ENCODE peak calls at places on chromosomes 12 and 14, in nine cellular contexts. One of them, this sample, is unnamed.

GRCh38 chr14:20427231-20428009 is 8.5 kb downstream of the KLHL33 start:
- DNase-seq in T-helper 2 cell: no peak
- DNase-seq in brain microvascular endothelial cell: peak
- DNase-seq in NCI-H2171: no peak
- DNase-seq in NCI-H1105 treated with DMSO at 0.1 percent for 48 hours: no peak
- DNase-seq in glomerular endothelial cell: no peak
- DNase-seq in nephron progenitor cell: no peak
- DNase-seq in left cardiac atrium: no peak
- DNase-seq in aorta: no peak
- DNase-seq in this sample: no peak

GRCh38 chr14:23531391-23531790 is 20.2 kb downstream of the ZFHX2 start:
- DNase-seq in left cardiac atrium: no peak
- DNase-seq in NCI-H1105 treated with DMSO at 0.1 percent for 48 hours: no peak
- DNase-seq in brain microvascular endothelial cell: no peak
- DNase-seq in glomerular endothelial cell: no peak
- DNase-seq in NCI-H2171: no peak
- DNase-seq in aorta: no peak
- DNase-seq in T-helper 2 cell: no peak
- DNase-seq in nephron progenitor cell: no peak
- DNase-seq in this sample: no peak

GRCh38 chr12:97767347-97767746 is 304.7 kb downstream of the RMST start:
- DNase-seq in aorta: no peak
- DNase-seq in NCI-H2171: no peak
- DNase-seq in nephron progenitor cell: no peak
- DNase-seq in T-helper 2 cell: no peak
- DNase-seq in glomerular endothelial cell: no peak
- DNase-seq in left cardiac atrium: no peak
- DNase-seq in NCI-H1105 treated with DMSO at 0.1 percent for 48 hours: no peak
- DNase-seq in brain microvascular endothelial cell: no peak
- DNase-seq in this sample: no peak

GRCh38 chr14:50961606-50962259 is 17.4 kb upstream of the PYGL start:
- DNase-seq in aorta: no peak
- DNase-seq in T-helper 2 cell: no peak
- DNase-seq in brain microvascular endothelial cell: peak
- DNase-seq in NCI-H2171: no peak
- DNase-seq in left cardiac atrium: no peak
- DNase-seq in NCI-H1105 treated with DMSO at 0.1 percent for 48 hours: no peak
- DNase-seq in nephron progenitor cell: no peak
- DNase-seq in glomerular endothelial cell: peak
- DNase-seq in this sample: no peak

GRCh38 chr14:79161576-79161975 is 991.4 kb downstream of the NRXN3 start:
- DNase-seq in brain microvascular endothelial cell: peak
- DNase-seq in nephron progenitor cell: peak
- DNase-seq in aorta: no peak
- DNase-seq in NCI-H1105 treated with DMSO at 0.1 percent for 48 hours: no peak
- DNase-seq in left cardiac atrium: no peak
- DNase-seq in NCI-H2171: no peak
- DNase-seq in glomerular endothelial cell: peak
- DNase-seq in T-helper 2 cell: no peak
- DNase-seq in this sample: no peak

GRCh38 chr14:36553650-36554260 is 28.7 kb downstream of the NKX2-8 start:
- DNase-seq in glomerular endothelial cell: peak
- DNase-seq in aorta: no peak
- DNase-seq in NCI-H1105 treated with DMSO at 0.1 percent for 48 hours: peak
- DNase-seq in left cardiac atrium: no peak
- DNase-seq in T-helper 2 cell: no peak
- DNase-seq in brain microvascular endothelial cell: peak
- DNase-seq in nephron progenitor cell: peak
- DNase-seq in NCI-H2171: peak
- DNase-seq in this sample: no peak

GRCh38 chr12:93167841-93168492 is 209.8 kb upstream of the NUDT4 start:
- DNase-seq in brain microvascular endothelial cell: no peak
- DNase-seq in T-helper 2 cell: no peak
- DNase-seq in nephron progenitor cell: no peak
- DNase-seq in NCI-H2171: no peak
- DNase-seq in NCI-H1105 treated with DMSO at 0.1 percent for 48 hours: no peak
- DNase-seq in left cardiac atrium: no peak
- DNase-seq in glomerular endothelial cell: no peak
- DNase-seq in aorta: no peak
- DNase-seq in this sample: no peak

GRCh38 chr14:102058146-102058545 is 28.7 kb downstream of the HSP90AA1 start:
- DNase-seq in glomerular endothelial cell: no peak
- DNase-seq in brain microvascular endothelial cell: peak
- DNase-seq in left cardiac atrium: no peak
- DNase-seq in NCI-H1105 treated with DMSO at 0.1 percent for 48 hours: no peak
- DNase-seq in T-helper 2 cell: no peak
- DNase-seq in aorta: no peak
- DNase-seq in nephron progenitor cell: no peak
- DNase-seq in NCI-H2171: no peak
- DNase-seq in this sample: no peak

GRCh38 chr14:50335989-50336391 is 23.9 kb downstream of the DMAC2L start:
- DNase-seq in brain microvascular endothelial cell: peak
- DNase-seq in nephron progenitor cell: peak
- DNase-seq in left cardiac atrium: no peak
- DNase-seq in T-helper 2 cell: no peak
- DNase-seq in NCI-H2171: peak
- DNase-seq in glomerular endothelial cell: no peak
- DNase-seq in aorta: no peak
- DNase-seq in NCI-H1105 treated with DMSO at 0.1 percent for 48 hours: no peak
- DNase-seq in this sample: no peak

GRCh38 chr12:113860059-113860820 is 105.9 kb downstream of the RBM19 start:
- DNase-seq in brain microvascular endothelial cell: no peak
- DNase-seq in left cardiac atrium: no peak
- DNase-seq in T-helper 2 cell: no peak
- DNase-seq in aorta: no peak
- DNase-seq in NCI-H1105 treated with DMSO at 0.1 percent for 48 hours: peak
- DNase-seq in NCI-H2171: peak
- DNase-seq in glomerular endothelial cell: no peak
- DNase-seq in nephron progenitor cell: peak
- DNase-seq in this sample: no peak

GRCh38 chr12:13602217-13602616 is 379.2 kb downstream of the GRIN2B start:
- DNase-seq in left cardiac atrium: no peak
- DNase-seq in glomerular endothelial cell: no peak
- DNase-seq in nephron progenitor cell: no peak
- DNase-seq in T-helper 2 cell: no peak
- DNase-seq in brain microvascular endothelial cell: no peak
- DNase-seq in NCI-H2171: no peak
- DNase-seq in aorta: no peak
- DNase-seq in NCI-H1105 treated with DMSO at 0.1 percent for 48 hours: no peak
- DNase-seq in this sample: no peak

GRCh38 chr14:78713716-78714115 is 543.5 kb downstream of the NRXN3 start:
- DNase-seq in brain microvascular endothelial cell: no peak
- DNase-seq in glomerular endothelial cell: no peak
- DNase-seq in aorta: no peak
- DNase-seq in left cardiac atrium: no peak
- DNase-seq in NCI-H2171: no peak
- DNase-seq in NCI-H1105 treated with DMSO at 0.1 percent for 48 hours: no peak
- DNase-seq in T-helper 2 cell: no peak
- DNase-seq in nephron progenitor cell: no peak
- DNase-seq in this sample: no peak

GRCh38 chr12:53659011-53659551 is 16.8 kb downstream of the ATP5MC2 start:
- DNase-seq in NCI-H2171: no peak
- DNase-seq in aorta: peak
- DNase-seq in T-helper 2 cell: no peak
- DNase-seq in nephron progenitor cell: peak
- DNase-seq in glomerular endothelial cell: no peak
- DNase-seq in left cardiac atrium: peak
- DNase-seq in NCI-H1105 treated with DMSO at 0.1 percent for 48 hours: peak
- DNase-seq in brain microvascular endothelial cell: peak
- DNase-seq in this sample: no peak

GRCh38 chr12:116130431-116130830 is 147.1 kb downstream of the MED13L start:
- DNase-seq in NCI-H2171: no peak
- DNase-seq in NCI-H1105 treated with DMSO at 0.1 percent for 48 hours: no peak
- DNase-seq in brain microvascular endothelial cell: peak
- DNase-seq in T-helper 2 cell: no peak
- DNase-seq in nephron progenitor cell: no peak
- DNase-seq in glomerular endothelial cell: no peak
- DNase-seq in aorta: no peak
- DNase-seq in left cardiac atrium: no peak
- DNase-seq in this sample: no peak